ENCODE peak calls at places on chromosomes 13 and 19, in four cellular contexts. B, H, D and R are unnamed samples.

GRCh38 chr13:48199404-48199991 is 33.5 kb upstream of the ITM2B start:
- DNase-seq in B (no peak), H (no peak), D (no peak), R (no peak)

GRCh38 chr13:75587679-75588078 is 38.1 kb downstream of the UCHL3 start:
- DNase-seq in B (no peak), H (peak), D (peak), R (no peak)

GRCh38 chr13:33224686-33225085 is 60.9 kb downstream of the STARD13 start:
- DNase-seq in B (no peak), H (peak), D (no peak), R (peak)

GRCh38 chr13:51772105-51772455 is 31.9 kb downstream of the DHRS12 start:
- DNase-seq in B (no peak), H (no peak), D (no peak), R (no peak)

GRCh38 chr19:7395360-7395781 is 46.6 kb downstream of the ARHGEF18 start:
- DNase-seq in B (peak), H (peak), D (peak), R (peak)

GRCh38 chr19:47158879-47159509 is 28.4 kb downstream of the SAE1 start:
- DNase-seq in B (peak), H (peak), D (no peak), R (no peak)

GRCh38 chr19:49058592-49058991 is 1.0 kb upstream of the CGB7 start:
- DNase-seq in B (peak), H (no peak), D (peak), R (peak)

GRCh38 chr13:81639984-81640582 is 1299.2 kb upstream of the SPRY2 start:
- DNase-seq in B (no peak), H (no peak), D (peak), R (no peak)

GRCh38 chr13:29654807-29655547 is 59.5 kb upstream of the SLC7A1 start:
- DNase-seq in B (no peak), H (peak), D (no peak), R (peak)

GRCh38 chr13:73505487-73505886 is 446.7 kb downstream of the KLF5 start:
- DNase-seq in B (no peak), H (no peak), D (no peak), R (peak)

GRCh38 chr13:39618546-39618945 is 15.6 kb upstream of the LHFPL6 start:
- DNase-seq in B (no peak), H (no peak), D (no peak), R (no peak)

GRCh38 chr13:77898097-77898496 is 20.5 kb downstream of the EDNRB start:
- DNase-seq in B (no peak), H (peak), D (no peak), R (peak)

GRCh38 chr13:41500501-41500900 is 43.2 kb downstream of the RGCC start:
- DNase-seq in B (peak), H (no peak), D (no peak), R (no peak)

GRCh38 chr19:2579678-2580280 is 103.9 kb downstream of the GADD45B start:
- DNase-seq in B (no peak), H (no peak), D (no peak), R (no peak)

GRCh38 chr19:50728084-50728737 is 5.0 kb downstream of the CLEC11A start:
- DNase-seq in B (peak), H (peak), D (peak), R (peak)

GRCh38 chr13:108005231-108005630 is 210.1 kb downstream of the LIG4 start:
- DNase-seq in B (no peak), H (no peak), D (no peak), R (no peak)

GRCh38 chr13:74678308-74678958 is 544.2 kb upstream of the KLF12 start:
- DNase-seq in B (no peak), H (no peak), D (no peak), R (no peak)

GRCh38 chr13:30486230-30487074 is 20.7 kb upstream of the HMGB1 start:
- DNase-seq in B (no peak), H (no peak), D (no peak), R (no peak)

GRCh38 chr13:31903072-31903815 is 128.3 kb upstream of the FRY start:
- DNase-seq in B (no peak), H (no peak), D (no peak), R (no peak)

GRCh38 chr19:54696766-54697165 is 27.5 kb upstream of the KIR3DL3 start:
- DNase-seq in B (no peak), H (no peak), D (no peak), R (no peak)

GRCh38 chr13:39263033-39263432 is 224.8 kb downstream of the NHLRC3 start:
- DNase-seq in B (peak), H (peak), D (peak), R (peak)

GRCh38 chr19:4976412-4977298 is 7.7 kb downstream of the KDM4B start:
- DNase-seq in B (no peak), H (peak), D (peak), R (peak)

GRCh38 chr19:38875656-38876345 is 2.3 kb downstream of the RINL start:
- DNase-seq in B (no peak), H (no peak), D (no peak), R (no peak)

GRCh38 chr13:100721885-100722512 is 47.4 kb upstream of the TMTC4 start:
- DNase-seq in B (peak), H (peak), D (peak), R (peak)